ENCODE peak calls at places on chromosomes 3 and 15, in nine cellular contexts. G is renal cortical epithelial cell; M is D341Med; Z is posterior cingulate gyrus; O is H9; C is NCI-H1092; A is EL; P is T-helper 2 cell treated with Interferon-gamma antibody and Interleukin-4, amounts not matched to agents 5 μg/mL and 100 μg/mL, for 36 hours; J is stimulated activated CD4-positive, alpha-beta T cell treated with anti-CD3 and anti-CD28 coated beads, Interleukin-4, amount 100 ng/mL, for 1 hour. E is an unnamed sample.

GRCh38 chr3:116111765-116112164 is 333.5 kb downstream of the LSAMP start:
- DNase-seq in Z (no peak), O (no peak), C (no peak), M (no peak), G (no peak), J (no peak), A (no peak), P (no peak), E (no peak)

GRCh38 chr3:192033246-192033645 is 572.3 kb downstream of the PYDC2 start:
- DNase-seq in P (no peak), O (no peak), Z (no peak), A (peak; percentile 3), C (no peak), M (no peak), J (no peak), G (peak; percentile 75), E (no peak)

GRCh38 chr3:11555211-11555782 is 88.4 kb downstream of the VGLL4 start:
- DNase-seq in P (no peak), J (no peak), G (no peak), Z (peak; percentile 83), C (no peak), O (no peak), M (no peak), A (no peak), E (no peak)

GRCh38 chr15:84598250-84598649 is 2.6 kb upstream of the ZSCAN2 start:
- DNase-seq in P (peak; percentile 27), J (no peak), Z (no peak), M (no peak), O (no peak), G (peak; percentile 43), A (no peak), C (no peak), E (no peak)

GRCh38 chr15:37819191-37819590 is 115.2 kb upstream of the TMCO5A start:
- DNase-seq in P (no peak), Z (no peak), C (no peak), J (no peak), O (no peak), A (peak; percentile 27), G (peak; percentile 6), M (no peak), E (peak; percentile 15)

GRCh38 chr15:85636351-85636750 is 158.4 kb downstream of the KLHL25 start:
- DNase-seq in C (no peak), O (no peak), A (no peak), M (no peak), J (no peak), G (no peak), P (no peak), Z (no peak), E (no peak)

GRCh38 chr3:193974147-193974546 is 161.8 kb upstream of the HES1 start:
- DNase-seq in O (no peak), G (peak; percentile 26), J (no peak), A (peak; percentile 62), C (no peak), P (no peak), Z (no peak), M (no peak), E (peak; percentile 93)

GRCh38 chr15:80697316-80697715 is 2.2 kb downstream of the ABHD17C start:
- DNase-seq in O (no peak), A (no peak), M (no peak), P (no peak), Z (no peak), C (no peak), J (no peak), G (no peak), E (no peak)

GRCh38 chr15:90030376-90030775 is 29.3 kb downstream of the ZNF710 start:
- DNase-seq in O (no peak), M (no peak), C (no peak), A (no peak), G (no peak), Z (no peak), J (no peak), P (no peak), E (no peak)

GRCh38 chr3:49654955-49655556 is 19.1 kb upstream of the APEH start:
- DNase-seq in M (no peak), Z (no peak), A (no peak), C (peak; percentile 17), G (no peak), J (no peak), O (no peak), P (no peak), E (no peak)

GRCh38 chr3:20141841-20142240 is 44.2 kb downstream of the SGO1 start:
- DNase-seq in M (peak; percentile 60), G (peak; percentile 56), A (no peak), C (peak; percentile 57), J (no peak), Z (peak; percentile 88), O (peak; percentile 36), P (no peak), E (peak; percentile 43)

E was measured in astrocyte of the spinal cord.